ENCODE peak calls at places on chromosomes 6 and 20, in six cellular contexts. One of them, this sample, is unnamed.

GRCh38 chr6:72657798-72658197 is 35.9 kb downstream of the KCNQ5 start:
- DNase-seq in CD8-positive, alpha-beta T cell: no peak
- DNase-seq in HEK293T: no peak
- DNase-seq in activated T-cell treated with anti-CD3 and anti-CD28 coated beads, Interleukin-2, amount 50 U/mL, for 72 hours: no peak
- DNase-seq in heart left ventricle: no peak
- DNase-seq in NCI-H526: peak
- DNase-seq in this sample: no peak

GRCh38 chr6:45933855-45934254 is 81.8 kb downstream of the CLIC5 start:
- DNase-seq in CD8-positive, alpha-beta T cell: no peak
- DNase-seq in NCI-H526: no peak
- DNase-seq in activated T-cell treated with anti-CD3 and anti-CD28 coated beads, Interleukin-2, amount 50 U/mL, for 72 hours: no peak
- DNase-seq in HEK293T: peak
- DNase-seq in heart left ventricle: no peak
- DNase-seq in this sample: no peak

GRCh38 chr6:165769401-165769800 is 106.4 kb upstream of the PDE10A start:
- DNase-seq in activated T-cell treated with anti-CD3 and anti-CD28 coated beads, Interleukin-2, amount 50 U/mL, for 72 hours: no peak
- DNase-seq in CD8-positive, alpha-beta T cell: no peak
- DNase-seq in HEK293T: no peak
- DNase-seq in NCI-H526: no peak
- DNase-seq in heart left ventricle: no peak
- DNase-seq in this sample: no peak

GRCh38 chr6:90319979-90320667 is 23.5 kb upstream of the BACH2 start:
- DNase-seq in NCI-H526: no peak
- DNase-seq in CD8-positive, alpha-beta T cell: no peak
- DNase-seq in heart left ventricle: no peak
- DNase-seq in activated T-cell treated with anti-CD3 and anti-CD28 coated beads, Interleukin-2, amount 50 U/mL, for 72 hours: no peak
- DNase-seq in HEK293T: no peak
- DNase-seq in this sample: no peak

GRCh38 chr6:149963212-149963461 is 606 bp upstream of the ULBP1 start:
- DNase-seq in activated T-cell treated with anti-CD3 and anti-CD28 coated beads, Interleukin-2, amount 50 U/mL, for 72 hours: peak
- DNase-seq in HEK293T: peak
- DNase-seq in heart left ventricle: no peak
- DNase-seq in NCI-H526: peak
- DNase-seq in CD8-positive, alpha-beta T cell: no peak
- DNase-seq in this sample: no peak

GRCh38 chr6:144416244-144416643 is 131.1 kb downstream of the UTRN start:
- DNase-seq in HEK293T: no peak
- DNase-seq in heart left ventricle: no peak
- DNase-seq in NCI-H526: no peak
- DNase-seq in CD8-positive, alpha-beta T cell: no peak
- DNase-seq in activated T-cell treated with anti-CD3 and anti-CD28 coated beads, Interleukin-2, amount 50 U/mL, for 72 hours: no peak
- DNase-seq in this sample: no peak

GRCh38 chr6:73460044-73460443 is 1.5 kb upstream of the MTO1 start:
- DNase-seq in activated T-cell treated with anti-CD3 and anti-CD28 coated beads, Interleukin-2, amount 50 U/mL, for 72 hours: no peak
- DNase-seq in heart left ventricle: no peak
- DNase-seq in HEK293T: no peak
- DNase-seq in NCI-H526: no peak
- DNase-seq in CD8-positive, alpha-beta T cell: no peak
- DNase-seq in this sample: no peak

GRCh38 chr6:25177629-25178028 is 101.5 kb upstream of the CARMIL1 start:
- DNase-seq in CD8-positive, alpha-beta T cell: no peak
- DNase-seq in NCI-H526: no peak
- DNase-seq in activated T-cell treated with anti-CD3 and anti-CD28 coated beads, Interleukin-2, amount 50 U/mL, for 72 hours: no peak
- DNase-seq in heart left ventricle: no peak
- DNase-seq in HEK293T: no peak
- DNase-seq in this sample: no peak

GRCh38 chr6:154354265-154354777 is 2.3 kb downstream of the IPCEF1 start:
- DNase-seq in heart left ventricle: no peak
- DNase-seq in HEK293T: no peak
- DNase-seq in CD8-positive, alpha-beta T cell: no peak
- DNase-seq in activated T-cell treated with anti-CD3 and anti-CD28 coated beads, Interleukin-2, amount 50 U/mL, for 72 hours: no peak
- DNase-seq in NCI-H526: no peak
- DNase-seq in this sample: no peak

GRCh38 chr6:4313044-4313686 is 177.8 kb upstream of the ECI2 start:
- DNase-seq in HEK293T: no peak
- DNase-seq in CD8-positive, alpha-beta T cell: no peak
- DNase-seq in activated T-cell treated with anti-CD3 and anti-CD28 coated beads, Interleukin-2, amount 50 U/mL, for 72 hours: no peak
- DNase-seq in heart left ventricle: peak
- DNase-seq in NCI-H526: peak
- DNase-seq in this sample: no peak

GRCh38 chr6:54465649-54466300 is 157.5 kb downstream of the TINAG start:
- DNase-seq in heart left ventricle: no peak
- DNase-seq in HEK293T: no peak
- DNase-seq in activated T-cell treated with anti-CD3 and anti-CD28 coated beads, Interleukin-2, amount 50 U/mL, for 72 hours: no peak
- DNase-seq in CD8-positive, alpha-beta T cell: no peak
- DNase-seq in NCI-H526: no peak
- DNase-seq in this sample: no peak

GRCh38 chr6:14804444-14805210 is 441.2 kb upstream of the JARID2 start:
- DNase-seq in NCI-H526: no peak
- DNase-seq in heart left ventricle: peak
- DNase-seq in HEK293T: no peak
- DNase-seq in activated T-cell treated with anti-CD3 and anti-CD28 coated beads, Interleukin-2, amount 50 U/mL, for 72 hours: no peak
- DNase-seq in CD8-positive, alpha-beta T cell: no peak
- DNase-seq in this sample: no peak

GRCh38 chr20:1895674-1896496 is 678 bp downstream of the SIRPA start:
- DNase-seq in activated T-cell treated with anti-CD3 and anti-CD28 coated beads, Interleukin-2, amount 50 U/mL, for 72 hours: no peak
- DNase-seq in HEK293T: no peak
- DNase-seq in heart left ventricle: peak
- DNase-seq in NCI-H526: peak
- DNase-seq in CD8-positive, alpha-beta T cell: no peak
- DNase-seq in this sample: no peak

GRCh38 chr6:109991307-109992101 is 13.4 kb downstream of the GPR6 start:
- DNase-seq in HEK293T: no peak
- DNase-seq in NCI-H526: no peak
- DNase-seq in activated T-cell treated with anti-CD3 and anti-CD28 coated beads, Interleukin-2, amount 50 U/mL, for 72 hours: no peak
- DNase-seq in heart left ventricle: no peak
- DNase-seq in CD8-positive, alpha-beta T cell: no peak
- DNase-seq in this sample: no peak

GRCh38 chr20:62611794-62612193 is 30.5 kb upstream of the SLCO4A1 start:
- DNase-seq in heart left ventricle: no peak
- DNase-seq in activated T-cell treated with anti-CD3 and anti-CD28 coated beads, Interleukin-2, amount 50 U/mL, for 72 hours: no peak
- DNase-seq in NCI-H526: no peak
- DNase-seq in HEK293T: no peak
- DNase-seq in CD8-positive, alpha-beta T cell: no peak
- DNase-seq in this sample: no peak